ENCODE peak calls at places on chromosomes 12 and 14, in eight cellular contexts. One of them, this sample, is unnamed.

GRCh38 chr12:114400395-114400794 is 5.5 kb downstream of the TBX5 start:
- DNase-seq in germinal center: no peak
- DNase-seq in neural progenitor cell: peak
- DNase-seq in smooth muscle cell of the brain vasculature: no peak
- DNase-seq in AML-193: no peak
- DNase-seq in HS-5: no peak
- DNase-seq in skeletal muscle cell: no peak
- DNase-seq in fibroblast of lung: no peak
- DNase-seq in this sample: no peak

GRCh38 chr12:71201136-71201679 is 43.4 kb upstream of the TSPAN8 start:
- DNase-seq in germinal center: no peak
- DNase-seq in neural progenitor cell: peak
- DNase-seq in smooth muscle cell of the brain vasculature: no peak
- DNase-seq in AML-193: no peak
- DNase-seq in HS-5: no peak
- DNase-seq in skeletal muscle cell: no peak
- DNase-seq in fibroblast of lung: no peak
- DNase-seq in this sample: no peak

GRCh38 chr12:88310069-88310468 is 168.0 kb downstream of the TMTC3 start:
- DNase-seq in germinal center: no peak
- DNase-seq in neural progenitor cell: no peak
- DNase-seq in smooth muscle cell of the brain vasculature: peak
- DNase-seq in AML-193: no peak
- DNase-seq in HS-5: peak
- DNase-seq in skeletal muscle cell: peak
- DNase-seq in fibroblast of lung: peak
- DNase-seq in this sample: no peak

GRCh38 chr12:120367924-120368788 is 808 bp downstream of the MSI1 start:
- DNase-seq in germinal center: no peak
- DNase-seq in neural progenitor cell: peak
- DNase-seq in smooth muscle cell of the brain vasculature: no peak
- DNase-seq in AML-193: no peak
- DNase-seq in HS-5: no peak
- DNase-seq in skeletal muscle cell: no peak
- DNase-seq in fibroblast of lung: no peak
- DNase-seq in this sample: no peak

GRCh38 chr12:82089369-82090121 is 268.6 kb downstream of the CCDC59 start:
- DNase-seq in germinal center: no peak
- DNase-seq in neural progenitor cell: no peak
- DNase-seq in smooth muscle cell of the brain vasculature: no peak
- DNase-seq in AML-193: no peak
- DNase-seq in HS-5: no peak
- DNase-seq in skeletal muscle cell: no peak
- DNase-seq in fibroblast of lung: no peak
- DNase-seq in this sample: no peak

GRCh38 chr14:23209651-23210423 is 26.4 kb upstream of the SLC7A8 start:
- DNase-seq in germinal center: no peak
- DNase-seq in neural progenitor cell: no peak
- DNase-seq in smooth muscle cell of the brain vasculature: no peak
- DNase-seq in AML-193: no peak
- DNase-seq in HS-5: peak
- DNase-seq in skeletal muscle cell: peak
- DNase-seq in fibroblast of lung: peak
- DNase-seq in this sample: no peak

GRCh38 chr14:22226381-22226780 is 362.6 kb downstream of the DAD1 start:
- DNase-seq in germinal center: peak
- DNase-seq in neural progenitor cell: peak
- DNase-seq in smooth muscle cell of the brain vasculature: no peak
- DNase-seq in AML-193: peak
- DNase-seq in HS-5: no peak
- DNase-seq in skeletal muscle cell: no peak
- DNase-seq in fibroblast of lung: no peak
- DNase-seq in this sample: peak

GRCh38 chr12:57632369-57632897 is 568 bp downstream of the B4GALNT1 start:
- DNase-seq in germinal center: peak
- DNase-seq in neural progenitor cell: peak
- DNase-seq in smooth muscle cell of the brain vasculature: no peak
- DNase-seq in AML-193: no peak
- DNase-seq in HS-5: no peak
- DNase-seq in skeletal muscle cell: no peak
- DNase-seq in fibroblast of lung: no peak
- DNase-seq in this sample: peak

GRCh38 chr12:97194551-97194950 is 268.1 kb upstream of the RMST start:
- DNase-seq in germinal center: no peak
- DNase-seq in neural progenitor cell: no peak
- DNase-seq in smooth muscle cell of the brain vasculature: no peak
- DNase-seq in AML-193: no peak
- DNase-seq in HS-5: no peak
- DNase-seq in skeletal muscle cell: no peak
- DNase-seq in fibroblast of lung: no peak
- DNase-seq in this sample: no peak

GRCh38 chr12:104702565-104703139 is 245.9 kb downstream of the CHST11 start:
- DNase-seq in germinal center: no peak
- DNase-seq in neural progenitor cell: no peak
- DNase-seq in smooth muscle cell of the brain vasculature: no peak
- DNase-seq in AML-193: no peak
- DNase-seq in HS-5: no peak
- DNase-seq in skeletal muscle cell: no peak
- DNase-seq in fibroblast of lung: no peak
- DNase-seq in this sample: no peak

GRCh38 chr14:100526057-100526456 is 61.2 kb downstream of the BEGAIN start:
- DNase-seq in germinal center: no peak
- DNase-seq in neural progenitor cell: no peak
- DNase-seq in smooth muscle cell of the brain vasculature: no peak
- DNase-seq in AML-193: no peak
- DNase-seq in HS-5: no peak
- DNase-seq in skeletal muscle cell: no peak
- DNase-seq in fibroblast of lung: no peak
- DNase-seq in this sample: no peak

GRCh38 chr14:30921305-30921704 is 46.9 kb downstream of the COCH start:
- DNase-seq in germinal center: no peak
- DNase-seq in neural progenitor cell: no peak
- DNase-seq in smooth muscle cell of the brain vasculature: no peak
- DNase-seq in AML-193: peak
- DNase-seq in HS-5: no peak
- DNase-seq in skeletal muscle cell: peak
- DNase-seq in fibroblast of lung: peak
- DNase-seq in this sample: peak